ENCODE peak calls at places on chromosome 14, in nine cellular contexts. K is endothelial cell, E is endothelial cell of umbilical vein, L is AG04450, Y is psoas muscle, W is upper lobe of left lung, Q is mucosa of descending colon, H is upper lobe of right lung, S is B cell. C is an unnamed sample.

GRCh38 chr14:98210045-98210678 is 1061.8 kb downstream of the BCL11B start:
- DNase-seq in L (no peak), H (no peak), K (no peak), S (no peak), E (no peak), Q (no peak), W (no peak), Y (no peak), C (no peak)

GRCh38 chr14:54337314-54337713 is 59.5 kb upstream of the CDKN3 start:
- DNase-seq in W (no peak), Y (no peak), E (no peak), K (no peak), Q (no peak), S (no peak), H (no peak), L (no peak), C (no peak)

GRCh38 chr14:50262865-50263264 is 31.5 kb upstream of the SOS2 start:
- DNase-seq in H (no peak), Q (no peak), K (no peak), S (no peak), Y (no peak), E (no peak), L (no peak), W (no peak), C (no peak)

GRCh38 chr14:63952053-63952932 is 99.5 kb downstream of the SYNE2 start:
- DNase-seq in S (no peak), H (no peak), W (no peak), Y (no peak), K (no peak), L (no peak), Q (no peak), E (peak), C (no peak)

GRCh38 chr14:69571449-69571878 is 3.2 kb downstream of the CCDC177 start:
- DNase-seq in H (no peak), Y (no peak), L (no peak), E (no peak), Q (no peak), K (no peak), S (no peak), W (no peak), C (no peak)

GRCh38 chr14:61474671-61475070 is 153.3 kb downstream of the PRKCH start:
- DNase-seq in Y (no peak), S (no peak), Q (no peak), W (no peak), H (no peak), L (no peak), K (no peak), E (no peak), C (no peak)

GRCh38 chr14:36344211-36344610 is 23.8 kb upstream of the MBIP start:
- DNase-seq in H (no peak), S (no peak), Y (no peak), E (no peak), K (no peak), W (no peak), L (no peak), Q (no peak), C (no peak)

GRCh38 chr14:105197274-105197673 is 16.2 kb upstream of the NUDT14 start:
- DNase-seq in K (no peak), Q (no peak), W (no peak), E (no peak), Y (peak), H (no peak), S (no peak), L (no peak), C (no peak)

GRCh38 chr14:91371011-91371989 is 46.3 kb downstream of the CCDC88C start:
- DNase-seq in E (no peak), W (no peak), Y (peak), S (no peak), H (no peak), Q (no peak), K (no peak), L (no peak), C (no peak)

GRCh38 chr14:23070262-23071129 is 13.2 kb upstream of the CDH24 start:
- DNase-seq in Q (no peak), K (no peak), W (peak), L (no peak), S (no peak), E (no peak), Y (no peak), H (no peak), C (no peak)

GRCh38 chr14:51069065-51069464 is 25.8 kb downstream of the TRIM9 start:
- DNase-seq in L (no peak), S (no peak), H (no peak), K (no peak), E (no peak), Q (no peak), W (no peak), Y (no peak), C (no peak)

GRCh38 chr14:94342334-94342934 is 19.3 kb upstream of the SERPINA6 start:
- DNase-seq in W (peak), Q (peak), E (peak), Y (peak), K (no peak), S (no peak), L (peak), H (peak), C (no peak)

GRCh38 chr14:99891900-99892299 is 98.7 kb downstream of the EML1 start:
- DNase-seq in S (no peak), H (no peak), K (no peak), W (no peak), L (no peak), E (no peak), Q (no peak), Y (no peak), C (no peak)

GRCh38 chr14:73365727-73366126 is 92.6 kb downstream of the NUMB start:
- DNase-seq in W (no peak), S (no peak), E (no peak), Y (no peak), H (no peak), K (no peak), L (no peak), Q (no peak), C (no peak)

GRCh38 chr14:50083467-50084337 is 32.7 kb downstream of the VCPKMT start:
- DNase-seq in E (no peak), W (no peak), K (no peak), Y (no peak), Q (peak), H (peak), S (no peak), L (no peak), C (no peak)

GRCh38 chr14:24307575-24308341 is at the start of gene CIDEB:
- DNase-seq in S (peak), E (peak), Y (no peak), L (no peak), Q (peak), W (peak), K (peak), H (no peak), C (no peak)

GRCh38 chr14:73787760-73788508 is 63.7 kb upstream of the PTGR2 start:
- DNase-seq in W (no peak), Q (peak), L (no peak), S (no peak), H (no peak), Y (no peak), K (no peak), E (peak), C (no peak)

GRCh38 chr14:104103061-104104005 is 17.8 kb downstream of the ASPG start:
- DNase-seq in K (no peak), E (no peak), S (no peak), L (no peak), Q (no peak), H (peak), W (no peak), Y (peak), C (no peak)
- TF ChIP-seq CTCF in K (no peak), E (no peak), S (no peak), L (no peak), Q (no peak), H (no peak), W (no peak), Y (no peak), C (no peak)

DNA sequence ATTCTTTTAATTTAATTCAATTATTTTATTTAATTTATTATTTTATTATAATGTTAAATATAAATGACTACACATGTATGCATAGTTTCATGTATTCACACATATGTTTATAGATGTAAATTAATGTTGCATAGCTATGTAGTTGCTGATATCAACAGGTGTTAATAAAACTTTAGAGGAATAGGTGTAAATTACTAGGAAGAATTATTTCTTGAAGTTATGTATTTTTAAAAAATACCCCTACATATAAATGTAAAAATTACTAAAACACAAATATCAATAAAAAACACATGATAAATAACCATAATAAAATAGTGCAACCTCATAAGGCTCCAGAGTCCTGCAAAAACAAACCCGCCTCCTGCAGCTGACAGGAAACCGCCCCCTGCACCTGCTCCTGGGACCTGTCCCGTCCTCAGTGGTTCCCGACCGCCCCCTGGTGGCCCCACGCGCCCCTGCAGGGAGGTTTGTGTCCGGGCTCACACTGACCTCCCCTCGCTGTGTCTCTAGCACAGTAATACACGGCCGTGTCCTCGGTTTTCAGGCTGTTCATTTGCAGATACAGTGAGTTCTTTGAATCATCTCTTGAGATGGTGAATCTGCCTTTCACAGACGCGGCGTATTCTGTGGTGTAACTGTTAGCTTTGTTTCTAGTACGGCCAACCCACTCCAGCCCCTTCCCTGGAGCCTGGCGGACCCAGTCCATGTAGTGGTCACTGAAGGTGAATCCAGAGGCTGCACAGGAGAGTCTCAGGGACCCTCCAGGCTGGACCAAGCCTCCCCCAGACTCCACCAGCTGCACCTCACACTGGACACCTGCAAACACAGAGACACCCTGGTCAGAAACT is 1264.0 kb downstream of the TMEM121 start:
- DNase-seq in E (no peak), H (peak), S (peak), Y (peak), K (no peak), W (peak), Q (peak), L (no peak), C (no peak)
- TF ChIP-seq CTCF in E (no peak), H (peak), S (peak), Y (peak), K (no peak), W (peak), Q (peak), L (peak), C (peak)

DNA sequence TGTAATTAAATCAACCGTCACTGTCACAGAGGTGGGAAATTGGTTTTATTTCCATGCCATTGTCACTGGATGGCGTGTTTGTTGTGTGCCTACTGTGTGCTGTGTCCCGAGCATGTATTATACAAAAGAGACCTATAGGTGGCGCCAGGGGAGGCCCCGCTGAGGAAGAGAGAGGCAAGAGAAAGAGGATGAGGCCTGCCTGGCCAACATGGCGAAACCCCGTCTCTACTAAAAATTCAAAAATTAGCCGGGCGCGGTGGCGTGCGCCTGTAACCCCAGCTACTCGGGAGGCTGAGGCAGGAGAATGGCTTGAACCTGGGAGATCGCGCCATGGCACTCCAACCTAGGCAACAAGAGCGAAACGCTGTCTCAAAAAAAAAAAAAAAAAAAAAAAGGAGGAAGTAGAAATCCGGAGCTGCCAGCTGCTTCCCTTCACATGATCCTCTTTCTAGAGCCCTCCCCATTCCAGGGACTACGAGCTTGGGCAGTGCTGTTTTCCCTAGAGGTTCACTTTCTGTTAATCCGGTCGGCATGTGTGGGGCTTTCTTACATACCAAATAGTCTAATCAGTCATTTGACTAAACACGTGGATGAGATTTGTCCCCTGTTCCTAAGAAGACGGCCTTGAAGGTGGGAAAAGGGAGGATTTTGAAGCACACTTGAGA is 6.4 kb upstream of the CCDC175 start:
- DNase-seq in K (no peak), Y (no peak), E (no peak), W (no peak), L (no peak), H (no peak), Q (no peak), S (no peak), C (no peak)
- TF ChIP-seq CTCF in K (no peak), Y (no peak), E (no peak), W (no peak), L (no peak), H (peak), Q (no peak), S (peak), C (no peak)

DNA sequence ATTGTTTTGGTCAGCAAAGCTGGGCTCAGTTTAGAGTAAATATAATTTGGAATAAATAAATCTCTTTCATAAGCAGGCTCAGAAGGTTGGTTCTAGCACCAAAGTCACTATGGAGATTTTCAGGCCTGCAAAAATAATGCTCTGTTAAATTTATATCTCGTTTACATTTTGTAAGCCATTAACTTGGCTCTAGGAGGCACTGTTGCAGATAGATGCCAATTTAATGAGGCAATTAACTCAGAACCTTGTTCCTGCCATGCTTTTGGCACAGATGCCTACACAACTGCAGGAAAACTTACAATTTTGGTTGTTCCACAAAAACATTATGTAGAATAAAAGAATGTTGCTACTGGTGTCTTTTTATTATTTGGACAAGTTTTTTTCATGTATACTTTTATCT is 428.1 kb downstream of the FLRT2 start:
- DNase-seq in W (no peak), L (no peak), H (no peak), Y (no peak), E (no peak), S (no peak), K (no peak), Q (no peak), C (no peak)
- TF ChIP-seq CTCF in W (no peak), L (no peak), H (no peak), Y (no peak), E (no peak), S (no peak), K (no peak), Q (no peak), C (no peak)

GRCh38 chr14:75450381-75451276 is 22.8 kb downstream of the JDP2 start:
- DNase-seq in S (no peak), H (no peak), W (peak), L (no peak), E (peak), Q (peak), Y (peak), K (no peak), C (no peak)
- TF ChIP-seq CTCF in S (no peak), H (no peak), W (peak), L (no peak), E (no peak), Q (no peak), Y (no peak), K (no peak), C (no peak)

GRCh38 chr14:84490081-84490480 is 1039.9 kb upstream of the FLRT2 start:
- DNase-seq in Y (no peak), Q (no peak), S (no peak), H (no peak), E (peak), L (no peak), W (no peak), K (no peak), C (no peak)

GRCh38 chr14:84496677-84497076 is 1033.3 kb upstream of the FLRT2 start:
- DNase-seq in S (no peak), E (no peak), K (no peak), H (no peak), W (no peak), Y (no peak), Q (no peak), L (no peak), C (no peak)

DNA sequence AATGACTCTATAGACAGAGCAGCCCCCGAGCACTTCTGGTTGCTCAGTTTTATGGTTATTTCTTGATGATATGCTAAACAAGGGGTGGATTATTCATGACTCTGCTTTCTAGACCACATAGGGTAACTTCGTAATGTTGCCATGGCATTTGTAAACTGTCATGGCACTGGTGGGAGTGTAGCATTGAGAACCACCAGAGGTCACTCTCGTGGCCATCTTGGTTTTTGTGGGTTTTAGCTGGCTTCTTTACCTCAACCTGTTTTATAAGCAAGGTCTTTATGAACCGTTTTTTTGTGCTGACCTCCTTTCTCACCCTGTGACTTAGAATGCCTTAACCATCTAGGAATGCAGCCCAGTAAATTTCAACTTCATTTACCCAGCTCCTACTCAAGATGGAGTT is 1036.2 kb upstream of the FLRT2 start:
- DNase-seq in Q (no peak), W (no peak), S (no peak), Y (no peak), H (no peak), E (no peak), K (no peak), L (no peak), C (no peak)
- TF ChIP-seq CTCF in Q (no peak), W (no peak), S (no peak), Y (no peak), H (no peak), E (no peak), K (no peak), L (no peak), C (no peak)

GRCh38 chr14:93184391-93185332 is at the start of the genes LYSET and MOAP1:
- DNase-seq in Y (peak), E (peak), H (peak), Q (peak), S (peak), K (peak), L (peak), W (peak), C (peak)
- TF ChIP-seq CTCF in Y (no peak), E (no peak), H (peak), Q (peak), S (peak), K (peak), L (no peak), W (peak), C (peak)

GRCh38 chr14:65517635-65518542 is 105.4 kb downstream of the FUT8 start:
- DNase-seq in H (no peak), S (no peak), Y (no peak), E (no peak), K (no peak), Q (no peak), W (no peak), L (no peak), C (no peak)
- TF ChIP-seq CTCF in H (no peak), S (no peak), Y (no peak), E (no peak), K (no peak), Q (no peak), W (no peak), L (no peak), C (no peak)

C was measured in type B pancreatic cell.